ENCODE peak calls at places on chromosomes 2 and 18, in ten cellular contexts. V is ovary, I is GM13976, T is endothelial cell, U is WTC11, E is heart right ventricle, Z is upper lobe of right lung, S is SK-N-SH, J is psoas muscle, P is left lung. L is an unnamed sample.

GRCh38 chr2:44016282-44016681 is 20.5 kb upstream of the LRPPRC start:
- DNase-seq in Z (no peak), E (peak; percentile 33), P (no peak), S (no peak), T (peak; percentile 72), U (peak; percentile 82), V (peak; percentile 30), J (no peak), I (peak; percentile 33), L (peak; percentile 87)

GRCh38 chr2:239269959-239270358 is 130.9 kb downstream of the HDAC4 start:
- DNase-seq in T (no peak), V (no peak), I (no peak), E (no peak), Z (no peak), S (no peak), J (no peak), P (no peak), U (no peak), L (no peak)

GRCh38 chr2:175256806-175257585 is 75.5 kb upstream of the ATP5MC3 start:
- DNase-seq in S (no peak), P (peak; percentile 80), Z (no peak), T (no peak), J (no peak), U (no peak), E (peak; percentile 6), I (no peak), V (no peak), L (no peak)

GRCh38 chr2:165453672-165454071 is 15.8 kb upstream of the CSRNP3 start:
- DNase-seq in V (no peak), E (no peak), T (no peak), U (no peak), I (no peak), P (no peak), Z (no peak), S (no peak), J (no peak), L (no peak)

GRCh38 chr2:118706844-118707243 is 140.6 kb downstream of the EN1 start:
- DNase-seq in I (no peak), T (no peak), U (no peak), J (no peak), E (no peak), P (no peak), S (no peak), V (no peak), Z (no peak), L (no peak)

GRCh38 chr2:217555075-217555876 is 447.5 kb downstream of the TNS1 start:
- DNase-seq in E (no peak), V (peak; percentile 61), U (peak; percentile 22), Z (no peak), J (no peak), P (no peak), I (no peak), T (no peak), S (no peak), L (peak; percentile 9)

GRCh38 chr2:228728961-228729360 is 542.1 kb downstream of the PID1 start:
- DNase-seq in U (no peak), I (no peak), T (no peak), J (no peak), P (no peak), E (no peak), V (no peak), S (no peak), Z (no peak), L (no peak)

GRCh38 chr2:127535422-127535901 is at the start of gene MYO7B:
- DNase-seq in J (no peak), U (no peak), S (no peak), I (no peak), V (no peak), Z (no peak), P (no peak), T (no peak), E (no peak), L (peak; percentile 46)

GRCh38 chr18:69127844-69128486 is 272.7 kb upstream of the DOK6 start:
- DNase-seq in E (no peak), Z (no peak), P (no peak), J (no peak), V (no peak), T (no peak), U (no peak), S (peak; percentile 4), I (no peak), L (no peak)

GRCh38 chr2:61714210-61714609 is 139.7 kb downstream of the FAM161A start:
- DNase-seq in U (no peak), I (no peak), T (no peak), S (no peak), J (peak; percentile 81), Z (no peak), P (no peak), E (peak; percentile 25), V (no peak), L (no peak)

GRCh38 chr2:56013475-56013874 is 89.9 kb upstream of the EFEMP1 start:
- DNase-seq in S (no peak), I (no peak), T (no peak), J (no peak), Z (no peak), U (no peak), E (no peak), V (no peak), P (no peak), L (no peak)

GRCh38 chr2:171960570-171960969 is 38.3 kb downstream of the HAT1 start:
- DNase-seq in S (no peak), I (no peak), P (no peak), Z (no peak), U (no peak), E (no peak), V (no peak), T (no peak), J (no peak), L (no peak)

GRCh38 chr2:112881217-112882000 is 29.6 kb upstream of the IL37 start:
- DNase-seq in J (no peak), S (no peak), E (no peak), Z (no peak), T (no peak), I (peak; percentile 69), U (no peak), P (peak; percentile 80), V (no peak), L (no peak)

GRCh38 chr2:28649481-28650260 is 102.0 kb upstream of the PPP1CB start:
- DNase-seq in Z (no peak), P (no peak), J (no peak), U (no peak), E (no peak), I (peak; percentile 52), S (no peak), V (no peak), T (no peak), L (no peak)

GRCh38 chr18:44715841-44716240 is 35.2 kb downstream of the SETBP1 start:
- DNase-seq in Z (no peak), E (no peak), V (no peak), U (no peak), J (no peak), S (no peak), T (no peak), I (no peak), P (no peak), L (no peak)

GRCh38 chr2:19187323-19188020 is 171.0 kb downstream of the OSR1 start:
- DNase-seq in T (no peak), U (no peak), P (no peak), S (no peak), E (no peak), Z (no peak), I (no peak), V (no peak), J (no peak), L (no peak)

DNA sequence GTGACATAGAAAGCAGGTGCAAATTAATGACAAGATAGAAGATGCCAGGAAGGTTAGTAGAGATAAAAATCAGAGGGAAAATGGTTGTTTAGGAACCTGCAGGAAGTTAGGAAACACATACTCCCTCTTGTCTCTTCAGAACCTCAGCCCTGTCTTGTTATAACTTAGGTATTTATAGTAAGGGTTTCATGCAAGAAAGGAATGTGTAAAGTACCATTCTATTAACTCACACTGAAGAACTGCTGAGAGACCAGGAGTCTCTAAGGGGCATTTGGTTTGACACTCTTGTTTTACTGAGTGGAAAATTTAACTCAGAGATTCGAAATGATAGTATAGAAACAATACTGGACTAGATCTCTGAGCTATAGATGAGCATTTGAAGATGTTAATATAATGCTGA is 235.2 kb upstream of the RGPD4 start:
- DNase-seq in E (no peak), Z (no peak), I (no peak), P (no peak), T (no peak), S (no peak), J (no peak), U (no peak), V (no peak), L (no peak)
- TF ChIP-seq CTCF in E (no peak), Z (no peak), I (no peak), P (no peak), T (no peak), S (no peak), J (no peak), U (no peak), V (no peak), L (no peak)

GRCh38 chr2:100178085-100178788 is 35.8 kb upstream of the AFF3 start:
- DNase-seq in T (peak; percentile 63), S (peak; percentile 71), Z (no peak), P (no peak), E (no peak), U (peak; percentile 76), V (no peak), I (peak; percentile 52), J (no peak), L (peak; percentile 30)
- TF ChIP-seq CTCF in T (peak; percentile 72), S (peak; percentile 65), Z (peak; percentile 32), P (no peak), E (peak; percentile 49), U (peak; percentile 24), V (no peak), I (no peak), J (peak; percentile 20), L (no peak)

DNA sequence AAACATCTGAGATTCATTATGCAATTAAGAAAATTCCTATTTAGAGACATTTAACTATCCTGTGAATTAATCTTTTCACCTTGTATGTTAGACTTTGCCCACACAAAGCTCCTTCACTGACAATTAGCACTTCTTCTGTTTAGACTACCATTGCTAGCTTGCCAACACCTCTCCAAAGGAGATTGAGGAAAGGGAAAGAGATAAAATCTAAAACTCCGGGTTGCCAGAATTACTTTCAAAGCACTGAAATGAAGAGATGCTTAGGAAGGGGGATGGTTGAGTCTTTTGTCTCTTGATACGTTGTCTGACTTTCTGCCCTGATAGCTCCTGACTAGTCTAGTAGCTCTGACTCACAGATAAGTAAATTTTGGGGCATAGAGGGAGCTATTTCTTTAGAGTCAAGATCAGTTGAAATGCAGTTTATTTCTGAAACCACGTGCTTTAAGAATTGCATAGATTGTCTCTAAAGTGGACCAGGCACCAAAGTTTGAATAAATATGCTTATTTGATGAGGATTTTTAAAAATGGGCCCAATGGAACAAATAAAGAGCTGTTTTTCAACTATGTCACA is 74.1 kb upstream of the DSEL start:
- DNase-seq in V (no peak), S (no peak), I (no peak), Z (no peak), J (no peak), P (no peak), T (no peak), U (no peak), E (no peak), L (no peak)
- TF ChIP-seq CTCF in V (no peak), S (peak; percentile 39), I (no peak), Z (no peak), J (no peak), P (no peak), T (no peak), U (no peak), E (no peak), L (no peak)

GRCh38 chr18:10015941-10016819 is 102.4 kb downstream of the VAPA start:
- DNase-seq in Z (no peak), J (no peak), V (no peak), P (no peak), I (no peak), T (no peak), U (no peak), S (peak; percentile 34), E (no peak), L (no peak)
- TF ChIP-seq CTCF in Z (peak; percentile 16), J (no peak), V (peak; percentile 17), P (no peak), I (no peak), T (no peak), U (no peak), S (peak; percentile 45), E (peak; percentile 55), L (no peak)